ENCODE peak calls at places on chromosomes 13 and 19, in nine cellular contexts. One of them, this sample, is unnamed.

GRCh38 chr19:17562097-17562496 is 6.6 kb downstream of the COLGALT1 start:
- DNase-seq in transverse colon: no peak
- DNase-seq in ELR: no peak
- DNase-seq in H54: no peak
- DNase-seq in stimulated activated CD8-positive, alpha-beta memory T cell treated with anti-CD3 and anti-CD28 coated beads, Interleukin-7, amount 100 ng/mL, for 4 hours: no peak
- DNase-seq in tibial nerve: no peak
- DNase-seq in stimulated activated CD4-positive, alpha-beta T cell treated with anti-CD3 and anti-CD28 coated beads, Interleukin-2, amount 100 ng/mL, for 24 hours: no peak
- DNase-seq in HEK293T: no peak
- DNase-seq in iris pigment epithelial cell: no peak
- DNase-seq in this sample: no peak

GRCh38 chr13:106580551-106580950 is 12.6 kb upstream of the ARGLU1 start:
- DNase-seq in H54: no peak
- DNase-seq in stimulated activated CD8-positive, alpha-beta memory T cell treated with anti-CD3 and anti-CD28 coated beads, Interleukin-7, amount 100 ng/mL, for 4 hours: no peak
- DNase-seq in HEK293T: no peak
- DNase-seq in iris pigment epithelial cell: no peak
- DNase-seq in tibial nerve: no peak
- DNase-seq in stimulated activated CD4-positive, alpha-beta T cell treated with anti-CD3 and anti-CD28 coated beads, Interleukin-2, amount 100 ng/mL, for 24 hours: no peak
- DNase-seq in transverse colon: no peak
- DNase-seq in ELR: no peak
- DNase-seq in this sample: no peak

GRCh38 chr19:49434907-49435577 is 6.3 kb downstream of the SLC17A7 start:
- DNase-seq in H54: no peak
- DNase-seq in tibial nerve: no peak
- DNase-seq in ELR: no peak
- DNase-seq in stimulated activated CD4-positive, alpha-beta T cell treated with anti-CD3 and anti-CD28 coated beads, Interleukin-2, amount 100 ng/mL, for 24 hours: no peak
- DNase-seq in HEK293T: no peak
- DNase-seq in stimulated activated CD8-positive, alpha-beta memory T cell treated with anti-CD3 and anti-CD28 coated beads, Interleukin-7, amount 100 ng/mL, for 4 hours: no peak
- DNase-seq in transverse colon: no peak
- DNase-seq in iris pigment epithelial cell: no peak
- DNase-seq in this sample: no peak

GRCh38 chr19:38544569-38545315 is 73.0 kb downstream of the MAP4K1 start:
- DNase-seq in HEK293T: no peak
- DNase-seq in stimulated activated CD8-positive, alpha-beta memory T cell treated with anti-CD3 and anti-CD28 coated beads, Interleukin-7, amount 100 ng/mL, for 4 hours: no peak
- DNase-seq in stimulated activated CD4-positive, alpha-beta T cell treated with anti-CD3 and anti-CD28 coated beads, Interleukin-2, amount 100 ng/mL, for 24 hours: no peak
- DNase-seq in ELR: peak; percentile 32
- DNase-seq in tibial nerve: no peak
- DNase-seq in iris pigment epithelial cell: peak; percentile 32
- DNase-seq in transverse colon: no peak
- DNase-seq in H54: no peak
- DNase-seq in this sample: no peak

GRCh38 chr13:74145249-74145970 is 11.2 kb upstream of the KLF12 start:
- DNase-seq in tibial nerve: no peak
- DNase-seq in iris pigment epithelial cell: peak; percentile 58
- DNase-seq in stimulated activated CD8-positive, alpha-beta memory T cell treated with anti-CD3 and anti-CD28 coated beads, Interleukin-7, amount 100 ng/mL, for 4 hours: no peak
- DNase-seq in stimulated activated CD4-positive, alpha-beta T cell treated with anti-CD3 and anti-CD28 coated beads, Interleukin-2, amount 100 ng/mL, for 24 hours: no peak
- DNase-seq in H54: no peak
- DNase-seq in HEK293T: no peak
- DNase-seq in transverse colon: no peak
- DNase-seq in ELR: no peak
- DNase-seq in this sample: no peak

GRCh38 chr13:78762825-78763224 is 103.9 kb upstream of the OBI1 start:
- DNase-seq in H54: no peak
- DNase-seq in iris pigment epithelial cell: no peak
- DNase-seq in transverse colon: no peak
- DNase-seq in stimulated activated CD8-positive, alpha-beta memory T cell treated with anti-CD3 and anti-CD28 coated beads, Interleukin-7, amount 100 ng/mL, for 4 hours: no peak
- DNase-seq in HEK293T: no peak
- DNase-seq in ELR: no peak
- DNase-seq in tibial nerve: no peak
- DNase-seq in stimulated activated CD4-positive, alpha-beta T cell treated with anti-CD3 and anti-CD28 coated beads, Interleukin-2, amount 100 ng/mL, for 24 hours: no peak
- DNase-seq in this sample: no peak

GRCh38 chr19:29603308-29603707 is 2.8 kb upstream of the POP4 start:
- DNase-seq in H54: no peak
- DNase-seq in stimulated activated CD8-positive, alpha-beta memory T cell treated with anti-CD3 and anti-CD28 coated beads, Interleukin-7, amount 100 ng/mL, for 4 hours: no peak
- DNase-seq in HEK293T: no peak
- DNase-seq in transverse colon: no peak
- DNase-seq in iris pigment epithelial cell: no peak
- DNase-seq in stimulated activated CD4-positive, alpha-beta T cell treated with anti-CD3 and anti-CD28 coated beads, Interleukin-2, amount 100 ng/mL, for 24 hours: no peak
- DNase-seq in tibial nerve: no peak
- DNase-seq in ELR: no peak
- DNase-seq in this sample: no peak

GRCh38 chr13:44918323-44919102 is 70.8 kb downstream of the NUFIP1 start:
- DNase-seq in ELR: peak; percentile 99
- DNase-seq in transverse colon: peak; percentile 91
- DNase-seq in H54: peak; percentile 40
- DNase-seq in tibial nerve: peak; percentile 75
- DNase-seq in stimulated activated CD8-positive, alpha-beta memory T cell treated with anti-CD3 and anti-CD28 coated beads, Interleukin-7, amount 100 ng/mL, for 4 hours: peak; percentile 62
- DNase-seq in stimulated activated CD4-positive, alpha-beta T cell treated with anti-CD3 and anti-CD28 coated beads, Interleukin-2, amount 100 ng/mL, for 24 hours: peak; percentile 81
- DNase-seq in HEK293T: peak; percentile 81
- DNase-seq in iris pigment epithelial cell: peak; percentile 94
- DNase-seq in this sample: peak; percentile 81

GRCh38 chr13:90553167-90553566 is 794.3 kb upstream of the MIR17HG start:
- DNase-seq in ELR: no peak
- DNase-seq in stimulated activated CD4-positive, alpha-beta T cell treated with anti-CD3 and anti-CD28 coated beads, Interleukin-2, amount 100 ng/mL, for 24 hours: no peak
- DNase-seq in stimulated activated CD8-positive, alpha-beta memory T cell treated with anti-CD3 and anti-CD28 coated beads, Interleukin-7, amount 100 ng/mL, for 4 hours: no peak
- DNase-seq in iris pigment epithelial cell: no peak
- DNase-seq in tibial nerve: no peak
- DNase-seq in transverse colon: no peak
- DNase-seq in H54: no peak
- DNase-seq in HEK293T: no peak
- DNase-seq in this sample: no peak

GRCh38 chr13:39451301-39451700 is 151.7 kb downstream of the LHFPL6 start:
- DNase-seq in H54: no peak
- DNase-seq in tibial nerve: no peak
- DNase-seq in stimulated activated CD4-positive, alpha-beta T cell treated with anti-CD3 and anti-CD28 coated beads, Interleukin-2, amount 100 ng/mL, for 24 hours: no peak
- DNase-seq in HEK293T: no peak
- DNase-seq in transverse colon: no peak
- DNase-seq in iris pigment epithelial cell: peak; percentile 75
- DNase-seq in stimulated activated CD8-positive, alpha-beta memory T cell treated with anti-CD3 and anti-CD28 coated beads, Interleukin-7, amount 100 ng/mL, for 4 hours: no peak
- DNase-seq in ELR: no peak
- DNase-seq in this sample: no peak

GRCh38 chr13:75307370-75307984 is 174.5 kb downstream of the TBC1D4 start:
- DNase-seq in stimulated activated CD4-positive, alpha-beta T cell treated with anti-CD3 and anti-CD28 coated beads, Interleukin-2, amount 100 ng/mL, for 24 hours: no peak
- DNase-seq in ELR: no peak
- DNase-seq in iris pigment epithelial cell: peak; percentile 30
- DNase-seq in HEK293T: no peak
- DNase-seq in stimulated activated CD8-positive, alpha-beta memory T cell treated with anti-CD3 and anti-CD28 coated beads, Interleukin-7, amount 100 ng/mL, for 4 hours: no peak
- DNase-seq in tibial nerve: no peak
- DNase-seq in H54: no peak
- DNase-seq in transverse colon: no peak
- DNase-seq in this sample: no peak

GRCh38 chr19:518292-519231 is 11.3 kb downstream of the TPGS1 start:
- DNase-seq in HEK293T: no peak
- DNase-seq in transverse colon: peak; percentile 40
- DNase-seq in stimulated activated CD4-positive, alpha-beta T cell treated with anti-CD3 and anti-CD28 coated beads, Interleukin-2, amount 100 ng/mL, for 24 hours: peak; percentile 63
- DNase-seq in stimulated activated CD8-positive, alpha-beta memory T cell treated with anti-CD3 and anti-CD28 coated beads, Interleukin-7, amount 100 ng/mL, for 4 hours: no peak
- DNase-seq in ELR: no peak
- DNase-seq in H54: no peak
- DNase-seq in tibial nerve: no peak
- DNase-seq in iris pigment epithelial cell: no peak
- DNase-seq in this sample: peak; percentile 40

GRCh38 chr19:7888145-7888825 is at the start of gene LRRC8E:
- DNase-seq in iris pigment epithelial cell: peak; percentile 72
- DNase-seq in transverse colon: peak; percentile 79
- DNase-seq in stimulated activated CD8-positive, alpha-beta memory T cell treated with anti-CD3 and anti-CD28 coated beads, Interleukin-7, amount 100 ng/mL, for 4 hours: no peak
- DNase-seq in tibial nerve: no peak
- DNase-seq in ELR: peak; percentile 87
- DNase-seq in H54: peak; percentile 74
- DNase-seq in stimulated activated CD4-positive, alpha-beta T cell treated with anti-CD3 and anti-CD28 coated beads, Interleukin-2, amount 100 ng/mL, for 24 hours: peak; percentile 72
- DNase-seq in HEK293T: peak; percentile 80
- DNase-seq in this sample: peak; percentile 46

GRCh38 chr19:2282062-2282861 is at the start of gene PEAK3:
- DNase-seq in transverse colon: peak; percentile 79
- DNase-seq in iris pigment epithelial cell: peak; percentile 53
- DNase-seq in HEK293T: no peak
- DNase-seq in tibial nerve: peak; percentile 41
- DNase-seq in stimulated activated CD4-positive, alpha-beta T cell treated with anti-CD3 and anti-CD28 coated beads, Interleukin-2, amount 100 ng/mL, for 24 hours: no peak
- DNase-seq in stimulated activated CD8-positive, alpha-beta memory T cell treated with anti-CD3 and anti-CD28 coated beads, Interleukin-7, amount 100 ng/mL, for 4 hours: no peak
- DNase-seq in H54: no peak
- DNase-seq in ELR: peak; percentile 58
- DNase-seq in this sample: peak; percentile 47

GRCh38 chr19:42255766-42256750 is 1.1 kb upstream of the ERF start:
- DNase-seq in tibial nerve: no peak
- DNase-seq in ELR: peak; percentile 72
- DNase-seq in iris pigment epithelial cell: peak; percentile 62
- DNase-seq in transverse colon: no peak
- DNase-seq in stimulated activated CD4-positive, alpha-beta T cell treated with anti-CD3 and anti-CD28 coated beads, Interleukin-2, amount 100 ng/mL, for 24 hours: no peak
- DNase-seq in HEK293T: peak; percentile 44
- DNase-seq in stimulated activated CD8-positive, alpha-beta memory T cell treated with anti-CD3 and anti-CD28 coated beads, Interleukin-7, amount 100 ng/mL, for 4 hours: no peak
- DNase-seq in H54: no peak
- DNase-seq in this sample: peak; percentile 49

GRCh38 chr13:97321616-97322321 is 99.6 kb downstream of the MBNL2 start:
- DNase-seq in transverse colon: no peak
- DNase-seq in ELR: no peak
- DNase-seq in stimulated activated CD4-positive, alpha-beta T cell treated with anti-CD3 and anti-CD28 coated beads, Interleukin-2, amount 100 ng/mL, for 24 hours: no peak
- DNase-seq in tibial nerve: no peak
- DNase-seq in iris pigment epithelial cell: no peak
- DNase-seq in H54: no peak
- DNase-seq in HEK293T: no peak
- DNase-seq in stimulated activated CD8-positive, alpha-beta memory T cell treated with anti-CD3 and anti-CD28 coated beads, Interleukin-7, amount 100 ng/mL, for 4 hours: no peak
- DNase-seq in this sample: no peak

GRCh38 chr19:2856457-2857055 is 10.6 kb upstream of the ZNF556 start:
- DNase-seq in ELR: no peak
- DNase-seq in iris pigment epithelial cell: no peak
- DNase-seq in stimulated activated CD4-positive, alpha-beta T cell treated with anti-CD3 and anti-CD28 coated beads, Interleukin-2, amount 100 ng/mL, for 24 hours: no peak
- DNase-seq in stimulated activated CD8-positive, alpha-beta memory T cell treated with anti-CD3 and anti-CD28 coated beads, Interleukin-7, amount 100 ng/mL, for 4 hours: no peak
- DNase-seq in HEK293T: no peak
- DNase-seq in H54: no peak
- DNase-seq in tibial nerve: no peak
- DNase-seq in transverse colon: no peak
- DNase-seq in this sample: no peak

GRCh38 chr13:49314344-49314882 is 66.7 kb downstream of the CDADC1 start:
- DNase-seq in ELR: peak; percentile 81
- DNase-seq in iris pigment epithelial cell: peak; percentile 65
- DNase-seq in stimulated activated CD4-positive, alpha-beta T cell treated with anti-CD3 and anti-CD28 coated beads, Interleukin-2, amount 100 ng/mL, for 24 hours: no peak
- DNase-seq in transverse colon: no peak
- DNase-seq in HEK293T: no peak
- DNase-seq in stimulated activated CD8-positive, alpha-beta memory T cell treated with anti-CD3 and anti-CD28 coated beads, Interleukin-7, amount 100 ng/mL, for 4 hours: no peak
- DNase-seq in H54: no peak
- DNase-seq in tibial nerve: no peak
- DNase-seq in this sample: no peak

GRCh38 chr19:34766386-34766785 is 6.6 kb downstream of the ZNF599 start:
- DNase-seq in transverse colon: no peak
- DNase-seq in HEK293T: no peak
- DNase-seq in stimulated activated CD4-positive, alpha-beta T cell treated with anti-CD3 and anti-CD28 coated beads, Interleukin-2, amount 100 ng/mL, for 24 hours: no peak
- DNase-seq in stimulated activated CD8-positive, alpha-beta memory T cell treated with anti-CD3 and anti-CD28 coated beads, Interleukin-7, amount 100 ng/mL, for 4 hours: no peak
- DNase-seq in ELR: peak; percentile 44
- DNase-seq in iris pigment epithelial cell: peak; percentile 82
- DNase-seq in H54: no peak
- DNase-seq in tibial nerve: no peak
- DNase-seq in this sample: no peak

GRCh38 chr13:76725211-76725610 is 161.0 kb downstream of the KCTD12 start:
- DNase-seq in transverse colon: no peak
- DNase-seq in tibial nerve: no peak
- DNase-seq in ELR: peak; percentile 6
- DNase-seq in HEK293T: no peak
- DNase-seq in stimulated activated CD8-positive, alpha-beta memory T cell treated with anti-CD3 and anti-CD28 coated beads, Interleukin-7, amount 100 ng/mL, for 4 hours: no peak
- DNase-seq in stimulated activated CD4-positive, alpha-beta T cell treated with anti-CD3 and anti-CD28 coated beads, Interleukin-2, amount 100 ng/mL, for 24 hours: no peak
- DNase-seq in iris pigment epithelial cell: peak; percentile 77
- DNase-seq in H54: no peak
- DNase-seq in this sample: no peak

GRCh38 chr13:109862627-109863026 is 76.2 kb upstream of the IRS2 start:
- DNase-seq in stimulated activated CD4-positive, alpha-beta T cell treated with anti-CD3 and anti-CD28 coated beads, Interleukin-2, amount 100 ng/mL, for 24 hours: no peak
- DNase-seq in HEK293T: no peak
- DNase-seq in stimulated activated CD8-positive, alpha-beta memory T cell treated with anti-CD3 and anti-CD28 coated beads, Interleukin-7, amount 100 ng/mL, for 4 hours: no peak
- DNase-seq in ELR: peak; percentile 73
- DNase-seq in iris pigment epithelial cell: peak; percentile 86
- DNase-seq in transverse colon: no peak
- DNase-seq in H54: no peak
- DNase-seq in tibial nerve: no peak
- DNase-seq in this sample: no peak

GRCh38 chr19:4042064-4042730 is 24.5 kb downstream of the ZBTB7A start:
- DNase-seq in ELR: no peak
- DNase-seq in stimulated activated CD4-positive, alpha-beta T cell treated with anti-CD3 and anti-CD28 coated beads, Interleukin-2, amount 100 ng/mL, for 24 hours: no peak
- DNase-seq in iris pigment epithelial cell: no peak
- DNase-seq in stimulated activated CD8-positive, alpha-beta memory T cell treated with anti-CD3 and anti-CD28 coated beads, Interleukin-7, amount 100 ng/mL, for 4 hours: no peak
- DNase-seq in transverse colon: no peak
- DNase-seq in tibial nerve: no peak
- DNase-seq in H54: no peak
- DNase-seq in HEK293T: no peak
- DNase-seq in this sample: no peak

GRCh38 chr13:41411536-41411935 is 45.8 kb upstream of the RGCC start:
- DNase-seq in transverse colon: no peak
- DNase-seq in tibial nerve: no peak
- DNase-seq in stimulated activated CD8-positive, alpha-beta memory T cell treated with anti-CD3 and anti-CD28 coated beads, Interleukin-7, amount 100 ng/mL, for 4 hours: no peak
- DNase-seq in stimulated activated CD4-positive, alpha-beta T cell treated with anti-CD3 and anti-CD28 coated beads, Interleukin-2, amount 100 ng/mL, for 24 hours: no peak
- DNase-seq in ELR: peak; percentile 60
- DNase-seq in H54: no peak
- DNase-seq in iris pigment epithelial cell: peak; percentile 70
- DNase-seq in HEK293T: peak; percentile 17
- DNase-seq in this sample: no peak

GRCh38 chr19:52507266-52507665 is 20.2 kb upstream of the ZNF808 start:
- DNase-seq in transverse colon: no peak
- DNase-seq in HEK293T: no peak
- DNase-seq in iris pigment epithelial cell: no peak
- DNase-seq in stimulated activated CD4-positive, alpha-beta T cell treated with anti-CD3 and anti-CD28 coated beads, Interleukin-2, amount 100 ng/mL, for 24 hours: no peak
- DNase-seq in ELR: peak; percentile 2
- DNase-seq in stimulated activated CD8-positive, alpha-beta memory T cell treated with anti-CD3 and anti-CD28 coated beads, Interleukin-7, amount 100 ng/mL, for 4 hours: no peak
- DNase-seq in tibial nerve: no peak
- DNase-seq in H54: no peak
- DNase-seq in this sample: no peak

GRCh38 chr13:40031031-40031430 is 375.6 kb downstream of the COG6 start:
- DNase-seq in stimulated activated CD4-positive, alpha-beta T cell treated with anti-CD3 and anti-CD28 coated beads, Interleukin-2, amount 100 ng/mL, for 24 hours: no peak
- DNase-seq in transverse colon: no peak
- DNase-seq in stimulated activated CD8-positive, alpha-beta memory T cell treated with anti-CD3 and anti-CD28 coated beads, Interleukin-7, amount 100 ng/mL, for 4 hours: no peak
- DNase-seq in HEK293T: no peak
- DNase-seq in H54: no peak
- DNase-seq in tibial nerve: no peak
- DNase-seq in ELR: peak; percentile 72
- DNase-seq in iris pigment epithelial cell: peak; percentile 94
- DNase-seq in this sample: no peak

GRCh38 chr19:3455393-3455955 is 24.9 kb downstream of the SMIM24 start:
- DNase-seq in iris pigment epithelial cell: no peak
- DNase-seq in stimulated activated CD8-positive, alpha-beta memory T cell treated with anti-CD3 and anti-CD28 coated beads, Interleukin-7, amount 100 ng/mL, for 4 hours: no peak
- DNase-seq in ELR: no peak
- DNase-seq in transverse colon: no peak
- DNase-seq in H54: no peak
- DNase-seq in tibial nerve: no peak
- DNase-seq in HEK293T: no peak
- DNase-seq in stimulated activated CD4-positive, alpha-beta T cell treated with anti-CD3 and anti-CD28 coated beads, Interleukin-2, amount 100 ng/mL, for 24 hours: no peak
- DNase-seq in this sample: no peak

GRCh38 chr13:113186061-113186900 is 22.2 kb downstream of the PCID2 start:
- DNase-seq in tibial nerve: no peak
- DNase-seq in HEK293T: no peak
- DNase-seq in iris pigment epithelial cell: peak; percentile 22
- DNase-seq in transverse colon: no peak
- DNase-seq in stimulated activated CD4-positive, alpha-beta T cell treated with anti-CD3 and anti-CD28 coated beads, Interleukin-2, amount 100 ng/mL, for 24 hours: no peak
- DNase-seq in stimulated activated CD8-positive, alpha-beta memory T cell treated with anti-CD3 and anti-CD28 coated beads, Interleukin-7, amount 100 ng/mL, for 4 hours: no peak
- DNase-seq in ELR: no peak
- DNase-seq in H54: no peak
- DNase-seq in this sample: no peak

GRCh38 chr19:29510701-29511265 is 15.0 kb upstream of the VSTM2B start:
- DNase-seq in HEK293T: no peak
- DNase-seq in stimulated activated CD4-positive, alpha-beta T cell treated with anti-CD3 and anti-CD28 coated beads, Interleukin-2, amount 100 ng/mL, for 24 hours: no peak
- DNase-seq in H54: no peak
- DNase-seq in ELR: no peak
- DNase-seq in iris pigment epithelial cell: no peak
- DNase-seq in stimulated activated CD8-positive, alpha-beta memory T cell treated with anti-CD3 and anti-CD28 coated beads, Interleukin-7, amount 100 ng/mL, for 4 hours: no peak
- DNase-seq in transverse colon: no peak
- DNase-seq in tibial nerve: no peak
- DNase-seq in this sample: no peak

GRCh38 chr13:33401238-33401637 is 115.7 kb upstream of the STARD13 start:
- DNase-seq in tibial nerve: no peak
- DNase-seq in HEK293T: no peak
- DNase-seq in ELR: no peak
- DNase-seq in stimulated activated CD8-positive, alpha-beta memory T cell treated with anti-CD3 and anti-CD28 coated beads, Interleukin-7, amount 100 ng/mL, for 4 hours: no peak
- DNase-seq in stimulated activated CD4-positive, alpha-beta T cell treated with anti-CD3 and anti-CD28 coated beads, Interleukin-2, amount 100 ng/mL, for 24 hours: no peak
- DNase-seq in iris pigment epithelial cell: no peak
- DNase-seq in H54: no peak
- DNase-seq in transverse colon: peak; percentile 75
- DNase-seq in this sample: no peak

GRCh38 chr13:96651598-96651997 is 342.7 kb downstream of the OXGR1 start:
- DNase-seq in tibial nerve: no peak
- DNase-seq in ELR: no peak
- DNase-seq in H54: no peak
- DNase-seq in HEK293T: no peak
- DNase-seq in stimulated activated CD8-positive, alpha-beta memory T cell treated with anti-CD3 and anti-CD28 coated beads, Interleukin-7, amount 100 ng/mL, for 4 hours: no peak
- DNase-seq in transverse colon: no peak
- DNase-seq in stimulated activated CD4-positive, alpha-beta T cell treated with anti-CD3 and anti-CD28 coated beads, Interleukin-2, amount 100 ng/mL, for 24 hours: no peak
- DNase-seq in iris pigment epithelial cell: no peak
- DNase-seq in this sample: no peak

GRCh38 chr13:43232866-43233265 is 209.5 kb downstream of the DNAJC15 start:
- DNase-seq in ELR: peak; percentile 69
- DNase-seq in transverse colon: no peak
- DNase-seq in HEK293T: no peak
- DNase-seq in stimulated activated CD4-positive, alpha-beta T cell treated with anti-CD3 and anti-CD28 coated beads, Interleukin-2, amount 100 ng/mL, for 24 hours: no peak
- DNase-seq in iris pigment epithelial cell: peak; percentile 77
- DNase-seq in stimulated activated CD8-positive, alpha-beta memory T cell treated with anti-CD3 and anti-CD28 coated beads, Interleukin-7, amount 100 ng/mL, for 4 hours: no peak
- DNase-seq in H54: no peak
- DNase-seq in tibial nerve: no peak
- DNase-seq in this sample: no peak